ENCODE peak calls at places on chromosomes 5 and 9, in five cellular contexts. X, U, H, W and E are unnamed samples.

GRCh38 chr9:78325343-78325742 is 28.4 kb downstream of the PSAT1 start:
- DNase-seq in U (no peak), H (peak), X (peak), W (no peak), E (peak)

GRCh38 chr5:140240987-140241706 is 61.8 kb downstream of the PFDN1 start:
- DNase-seq in W (peak), X (peak), U (peak), H (peak), E (peak)

GRCh38 chr5:102800427-102800826 is 45.3 kb downstream of the PAM start:
- DNase-seq in U (no peak), X (no peak), H (peak), W (no peak), E (no peak)

GRCh38 chr9:91164724-91165520 is 196.8 kb downstream of the AUH start:
- DNase-seq in W (peak), X (no peak), H (no peak), U (peak), E (peak)

GRCh38 chr5:100550531-100551036 is 15.4 kb downstream of the FAM174A start:
- DNase-seq in U (peak), X (no peak), H (no peak), W (no peak), E (no peak)

GRCh38 chr9:1997646-1998045 is 17.5 kb upstream of the SMARCA2 start:
- DNase-seq in H (no peak), W (no peak), U (no peak), X (no peak), E (no peak)

GRCh38 chr5:150172147-150172546 is 5.6 kb downstream of the CDX1 start:
- DNase-seq in W (no peak), X (no peak), H (no peak), U (no peak), E (no peak)

GRCh38 chr5:55331321-55331720 is 23.5 kb downstream of the MTREX start:
- DNase-seq in W (no peak), U (no peak), H (no peak), X (no peak), E (no peak)

GRCh38 chr9:107008447-107008846 is 145.5 kb downstream of the ZNF462 start:
- DNase-seq in H (no peak), U (no peak), X (no peak), W (no peak), E (no peak)

GRCh38 chr5:122385786-122386185 is 73.7 kb downstream of the SNCAIP start:
- DNase-seq in W (no peak), U (no peak), X (no peak), H (no peak), E (no peak)

GRCh38 chr5:82058710-82059109 is 86.9 kb downstream of the ATG10 start:
- DNase-seq in U (no peak), X (no peak), H (no peak), W (no peak), E (no peak)

GRCh38 chr5:94010814-94011213 is 269.4 kb upstream of the POU5F2 start:
- DNase-seq in W (no peak), H (no peak), X (no peak), U (no peak), E (no peak)

GRCh38 chr9:18568969-18569368 is 95.0 kb downstream of the ADAMTSL1 start:
- DNase-seq in H (no peak), U (no peak), X (no peak), W (no peak), E (no peak)

GRCh38 chr5:173155912-173156311 is 11.6 kb downstream of the BNIP1 start:
- DNase-seq in W (no peak), X (no peak), H (no peak), U (no peak), E (no peak)

GRCh38 chr5:159824188-159825153 is 91.8 kb upstream of the ADRA1B start:
- DNase-seq in X (no peak), H (no peak), W (no peak), U (peak), E (no peak)

GRCh38 chr5:150734579-150735384 is 24.0 kb downstream of the DCTN4 start:
- DNase-seq in X (no peak), W (peak), U (peak), H (peak), E (no peak)

GRCh38 chr9:134065720-134066419 is 2.0 kb downstream of the BRD3 start:
- DNase-seq in H (peak), U (peak), W (no peak), X (peak), E (no peak)

DNA sequence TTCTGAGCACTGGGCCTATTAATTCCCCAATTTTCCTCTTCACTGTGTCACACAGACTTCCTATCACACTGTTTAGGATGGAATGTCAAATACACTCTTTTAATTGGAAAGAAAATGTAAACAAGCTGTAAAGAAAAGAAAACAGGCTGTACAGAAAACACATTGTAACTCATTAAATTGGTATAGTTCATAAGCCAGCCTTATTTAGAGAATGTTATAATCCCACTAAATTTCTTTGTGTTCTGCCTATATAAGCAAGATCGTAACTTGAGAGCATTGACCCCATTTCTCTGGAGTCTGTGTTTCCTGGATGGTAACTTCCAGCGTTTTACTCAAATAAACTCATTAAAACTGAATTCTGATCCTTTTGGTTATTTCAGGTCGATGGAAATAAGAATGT is 46.5 kb downstream of the TARS1 start:
- DNase-seq in U (no peak), W (no peak), X (no peak), H (no peak), E (no peak)
- H3K4me3 ChIP-seq in U (no peak), W (no peak), X (no peak), H (no peak), E (no peak)

GRCh38 chr5:1161832-1162229 is 39.6 kb upstream of the SLC6A19 start:
- DNase-seq in W (peak), H (no peak), X (peak), U (peak), E (no peak)

GRCh38 chr5:1163366-1163765 is 38.0 kb upstream of the SLC6A19 start:
- DNase-seq in W (no peak), H (no peak), X (no peak), U (no peak), E (no peak)

GRCh38 chr5:1162729-1163128 is 38.7 kb upstream of the SLC6A19 start:
- DNase-seq in H (no peak), X (no peak), W (no peak), U (no peak), E (no peak)

GRCh38 chr5:1161108-1161831 is 40.1 kb upstream of the SLC6A19 start:
- DNase-seq in X (no peak), H (no peak), W (no peak), U (peak), E (no peak)

DNA sequence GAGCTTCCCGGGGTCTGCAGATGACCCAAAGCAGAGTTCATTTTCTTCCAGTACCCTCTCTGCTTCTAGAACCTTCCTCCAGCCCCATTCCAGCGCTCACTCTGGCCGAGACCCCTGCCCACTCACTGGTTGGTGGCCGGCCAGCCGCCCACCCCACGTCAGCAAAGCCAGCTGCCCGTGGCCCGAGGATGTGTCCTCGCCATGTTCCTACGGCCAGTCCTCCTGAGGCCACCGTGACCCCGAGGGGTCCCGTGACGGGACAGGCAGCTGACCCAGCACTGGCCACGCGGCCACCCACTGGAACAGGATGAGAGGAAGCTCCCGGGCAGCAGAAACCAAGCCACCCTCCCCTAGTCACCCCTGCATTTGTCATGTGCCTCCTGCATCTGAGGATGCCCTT is 39.1 kb upstream of the SLC6A19 start:
- DNase-seq in W (no peak), U (no peak), H (no peak), X (no peak), E (no peak)
- H3K4me3 ChIP-seq in W (no peak), U (no peak), H (no peak), X (no peak), E (no peak)

GRCh38 chr9:136710543-136710942 is 1.8 kb upstream of the DIPK1B start:
- DNase-seq in H (no peak), X (no peak), W (no peak), U (peak), E (no peak)

GRCh38 chr9:136713555-136713949 is 1.2 kb downstream of the DIPK1B start:
- DNase-seq in X (peak), U (no peak), H (peak), W (no peak), E (peak)

GRCh38 chr9:136712690-136713554 is 550 bp downstream of the DIPK1B start:
- DNase-seq in H (no peak), W (no peak), X (peak), U (no peak), E (no peak)

GRCh38 chr9:136714096-136714875 is 1.9 kb downstream of the DIPK1B start:
- DNase-seq in W (peak), X (no peak), U (no peak), H (no peak), E (no peak)

GRCh38 chr9:136711751-136712689 is at the start of gene DIPK1B:
- DNase-seq in X (peak), U (no peak), H (peak), W (no peak), E (peak)
- H3K4me3 ChIP-seq in X (peak), U (peak), H (peak), W (peak), E (peak)

GRCh38 chr9:115116620-115117284 is 1.2 kb downstream of the TNC start:
- DNase-seq in U (peak), H (no peak), X (no peak), W (no peak), E (no peak)
- H3K4me3 ChIP-seq in U (peak), H (peak), X (no peak), W (peak), E (no peak)